ENCODE peak calls at places on chromosomes 16 and 17, in five cellular contexts. P is neuronal stem cell, H is IMR-90, Y is H9, C is H1. X is an unnamed sample.

GRCh38 chr17:146546-146945 is 9.2 kb downstream of the SCGB1C2 start:
- DNase-seq in C (no peak), H (no peak), Y (no peak), P (no peak), X (no peak)

GRCh38 chr17:38336838-38337237 is 6.9 kb downstream of the GPR179 start:
- DNase-seq in H (no peak), P (no peak), Y (no peak), C (no peak), X (no peak)

GRCh38 chr16:11136600-11136999 is 119.4 kb downstream of the SOCS1 start:
- DNase-seq in C (no peak), H (no peak), P (no peak), Y (peak; percentile 18), X (peak; percentile 24)

GRCh38 chr17:72266099-72266852 is 145.5 kb downstream of the SOX9 start:
- DNase-seq in Y (no peak), H (no peak), C (no peak), P (no peak), X (no peak)

GRCh38 chr16:67260426-67261063 is 11.8 kb downstream of the SLC9A5 start:
- DNase-seq in P (no peak), Y (peak; percentile 46), H (peak; percentile 72), C (no peak), X (peak; percentile 70)

GRCh38 chr16:17229766-17230165 is 241.0 kb downstream of the XYLT1 start:
- DNase-seq in P (no peak), Y (no peak), H (no peak), C (no peak), X (no peak)

GRCh38 chr17:40419559-40420331 is 2.0 kb upstream of the TOP2A start:
- DNase-seq in Y (no peak), H (no peak), P (no peak), C (no peak), X (no peak)

GRCh38 chr17:60147553-60148241 is 2.1 kb upstream of the CA4 start:
- DNase-seq in Y (no peak), H (no peak), C (no peak), P (no peak), X (no peak)

GRCh38 chr17:1882836-1883235 is 53.0 kb downstream of the RPA1 start:
- DNase-seq in C (no peak), H (peak; percentile 24), P (peak; percentile 20), Y (peak; percentile 57), X (peak; percentile 41)

GRCh38 chr17:8124350-8125195 is 667 bp upstream of the HES7 start:
- DNase-seq in Y (no peak), P (no peak), C (no peak), H (peak; percentile 36), X (peak; percentile 52)

GRCh38 chr16:72657791-72658190 is 390.1 kb downstream of the ZFHX3 start:
- DNase-seq in H (no peak), P (no peak), C (no peak), Y (no peak), X (no peak)

GRCh38 chr17:13016881-13017622 is 775 bp downstream of the ELAC2 start:
- DNase-seq in Y (peak; percentile 9), C (no peak), P (no peak), H (peak; percentile 10), X (peak; percentile 59)

GRCh38 chr17:7740481-7741001 is 23.0 kb downstream of the DNAH2 start:
- DNase-seq in H (no peak), C (no peak), Y (no peak), P (no peak), X (no peak)

GRCh38 chr16:23640669-23640958 is 496 bp downstream of the PALB2 start:
- DNase-seq in H (no peak), C (peak; percentile 9), P (no peak), Y (no peak), X (no peak)

GRCh38 chr17:37770631-37771518 is 26.0 kb upstream of the HNF1B start:
- DNase-seq in H (peak; percentile 62), P (peak; percentile 29), Y (peak; percentile 81), C (no peak), X (peak; percentile 63)

GRCh38 chr17:12727881-12728280 is 61.4 kb upstream of the ARHGAP44 start:
- DNase-seq in C (no peak), H (peak; percentile 66), Y (no peak), P (no peak), X (peak; percentile 7)

GRCh38 chr17:40062347-40063033 is at the start of gene THRA:
- DNase-seq in P (no peak), C (no peak), Y (peak; percentile 78), H (peak; percentile 23), X (peak; percentile 54)

GRCh38 chr17:45143767-45144198 is 4.5 kb upstream of the HEXIM1 start:
- DNase-seq in Y (peak; percentile 88), P (no peak), C (no peak), H (peak; percentile 80), X (peak; percentile 57)

GRCh38 chr17:50605434-50605833 is 29.2 kb upstream of the ABCC3 start:
- DNase-seq in P (no peak), Y (no peak), C (no peak), H (no peak), X (no peak)

GRCh38 chr16:28984619-28985135 is at the start of gene LAT:
- DNase-seq in H (no peak), Y (no peak), P (no peak), C (no peak), X (no peak)

GRCh38 chr16:14509055-14509454 is 121.0 kb downstream of the PARN start:
- DNase-seq in P (no peak), Y (no peak), H (peak; percentile 45), C (no peak), X (peak; percentile 47)

GRCh38 chr17:78490673-78491072 is 86.5 kb downstream of the DNAH17 start:
- DNase-seq in Y (no peak), H (no peak), C (no peak), P (no peak), X (no peak)

GRCh38 chr17:78491236-78492115 is 85.7 kb downstream of the DNAH17 start:
- DNase-seq in P (no peak), Y (no peak), C (no peak), H (no peak), X (no peak)

GRCh38 chr17:78488156-78488555 is 89.0 kb downstream of the DNAH17 start:
- DNase-seq in Y (no peak), P (no peak), H (no peak), C (no peak), X (no peak)

GRCh38 chr17:78488867-78489634 is 88.1 kb downstream of the DNAH17 start:
- DNase-seq in C (no peak), H (no peak), Y (no peak), P (no peak), X (no peak)

GRCh38 chr17:78490156-78490555 is 87.0 kb downstream of the DNAH17 start:
- DNase-seq in C (no peak), Y (no peak), H (no peak), P (no peak), X (no peak)
- H3K9ac ChIP-seq in C (no peak overlapping the region), Y (no peak overlapping the region), H (no peak overlapping the region), P (no peak overlapping the region), X (no peak overlapping the region)

GRCh38 chr17:18332909-18333489 is 17.9 kb downstream of the SMCR8 start:
- DNase-seq in H (peak; percentile 28), P (no peak), Y (no peak), C (no peak), X (no peak)
- H3K14ac ChIP-seq in H (no peak overlapping the region), P (no peak overlapping the region), Y (no peak overlapping the region), C (no peak overlapping the region), X (no peak overlapping the region)

DNA sequence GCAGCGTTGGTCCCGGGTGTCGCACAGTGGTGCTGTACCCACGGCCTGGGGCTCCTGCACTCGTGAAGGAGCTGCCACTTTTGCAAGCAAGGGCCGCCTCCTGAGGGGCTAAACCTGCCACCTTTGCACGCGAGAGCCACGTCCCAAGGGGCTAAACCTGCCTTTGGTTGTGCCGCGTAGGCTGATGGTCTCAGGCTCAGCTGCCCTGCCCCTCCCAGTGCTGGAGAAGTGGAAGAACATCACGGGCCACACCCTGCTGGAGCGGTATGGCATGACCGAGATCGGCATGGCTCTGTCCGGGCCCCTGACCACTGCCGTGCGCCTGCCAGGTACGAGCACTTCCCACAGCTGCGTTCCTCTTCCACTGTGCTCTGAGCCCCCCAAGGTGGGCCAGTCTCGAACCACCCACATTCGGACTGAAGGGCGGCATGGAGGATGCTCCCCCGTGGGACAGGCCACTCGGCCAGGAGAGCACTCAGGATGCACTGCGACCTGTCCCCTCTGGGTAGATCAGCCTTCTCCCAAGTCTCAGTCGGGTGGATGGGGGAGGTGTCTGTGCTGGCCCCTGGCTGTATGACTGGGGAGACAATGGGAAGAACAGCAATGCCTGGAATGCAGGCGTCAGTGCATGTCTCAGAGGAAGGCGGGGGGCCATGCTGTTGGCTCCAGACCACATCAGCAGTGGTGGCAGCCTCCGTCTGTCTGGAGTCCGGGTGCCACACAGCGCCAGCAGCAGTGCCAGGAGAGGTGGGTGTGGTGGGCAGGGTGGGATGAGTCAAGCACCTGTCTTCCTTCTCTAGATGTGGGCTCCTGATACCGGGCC is 20.7 kb downstream of the ACSF3 start:
- DNase-seq in H (no peak), C (no peak), P (peak; percentile 48), Y (peak; percentile 52), X (no peak)
- H3K9ac ChIP-seq in H (no peak overlapping the region), C (no peak overlapping the region), P (peak overlapping the region; percentile 38), Y (no peak overlapping the region), X (no peak overlapping the region)

GRCh38 chr16:24683250-24683649 is 46.2 kb upstream of the TNRC6A start:
- DNase-seq in C (no peak), Y (no peak), H (no peak), P (no peak), X (no peak)
- H3K14ac ChIP-seq in C (no peak overlapping the region), Y (no peak overlapping the region), H (no peak overlapping the region), P (no peak overlapping the region), X (no peak overlapping the region)

GRCh38 chr17:43031666-43032065 is 6.6 kb downstream of the RND2 start:
- DNase-seq in H (no peak), P (no peak), C (no peak), Y (no peak), X (no peak)

GRCh38 chr17:43033947-43034622 is 9.1 kb downstream of the RND2 start:
- DNase-seq in P (peak; percentile 35), H (no peak), Y (no peak), C (no peak), X (no peak)

GRCh38 chr17:43030137-43030767 is 5.2 kb downstream of the RND2 start:
- DNase-seq in C (no peak), P (no peak), Y (no peak), H (no peak), X (no peak)

GRCh38 chr17:43039646-43040045 is 14.6 kb downstream of the RND2 start:
- DNase-seq in P (no peak), Y (no peak), C (no peak), H (no peak), X (no peak)

DNA sequence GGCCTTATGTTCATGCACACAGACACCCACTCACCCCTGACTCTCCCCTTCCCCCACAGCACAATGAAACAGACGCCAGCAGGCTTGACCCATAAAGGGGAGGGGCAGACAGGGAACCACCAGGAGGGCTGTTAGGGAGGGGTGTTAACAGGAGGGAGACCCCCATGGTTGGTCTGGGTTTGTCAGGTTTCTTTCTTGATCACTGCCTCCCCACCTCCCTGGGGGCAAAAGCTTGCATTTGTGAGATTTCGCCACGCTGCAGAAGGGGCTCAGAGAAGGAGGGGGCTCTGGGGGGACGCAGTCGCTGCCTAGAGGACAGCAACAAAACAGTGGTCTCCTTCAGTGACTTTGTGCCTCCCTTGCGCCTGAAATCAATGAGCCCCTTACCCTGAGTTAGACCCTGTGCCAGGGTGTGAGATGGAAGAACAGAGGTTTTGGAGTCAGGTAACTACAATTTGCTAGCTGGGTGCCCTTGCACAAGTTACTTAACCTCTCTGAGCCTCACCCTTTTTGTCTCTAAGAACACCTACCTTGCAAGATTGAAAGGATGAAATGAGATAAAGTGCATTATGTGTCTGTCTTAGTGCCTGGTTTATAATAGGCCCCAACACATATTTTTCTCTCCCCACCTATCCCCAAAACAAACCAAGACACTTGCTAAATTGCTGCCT is 9.7 kb downstream of the RND2 start:
- DNase-seq in Y (no peak), C (no peak), P (no peak), H (no peak), X (no peak)
- H3K9ac ChIP-seq in Y (no peak overlapping the region), C (no peak overlapping the region), P (no peak overlapping the region), H (no peak overlapping the region), X (no peak overlapping the region)

GRCh38 chr17:17993852-17994251 is 21.2 kb downstream of the DRC3 start:
- DNase-seq in C (no peak), Y (no peak), H (no peak), P (no peak), X (no peak)
- H3K14ac ChIP-seq in C (no peak overlapping the region), Y (no peak overlapping the region), H (no peak overlapping the region), P (peak overlapping the region; percentile 0), X (no peak overlapping the region)

X was measured in mesenchymal stem cell.